ENCODE peak calls at places on chromosome 6, in ten cellular contexts. K is breast epithelium, I is SK-N-SH, V is GM12878, T is SK-N-MC, U is prostate gland, Y is Panc1, Z is sigmoid colon, P is K562, M is transverse colon. D is an unnamed sample.

GRCh38 chr6:166490671-166491500 is 95.6 kb downstream of the RAMACL start:
- DNase-seq in K (no peak), M (peak; percentile 14), P (no peak), V (no peak), T (no peak), Y (no peak), Z (peak; percentile 53), I (peak; percentile 84), U (no peak), D (no peak)

GRCh38 chr6:136517002-136517401 is 33.2 kb downstream of the MAP7 start:
- DNase-seq in Y (no peak), T (no peak), P (no peak), V (no peak), Z (no peak), I (no peak), K (no peak), M (no peak), U (no peak), D (no peak)

GRCh38 chr6:138722425-138723371 is 50.9 kb upstream of the CCDC28A start:
- DNase-seq in M (no peak), Z (no peak), I (no peak), T (peak; percentile 12), V (no peak), Y (no peak), U (no peak), P (no peak), K (no peak), D (no peak)

GRCh38 chr6:130943738-130944137 is 116.5 kb downstream of the SMLR1 start:
- DNase-seq in Y (no peak), Z (no peak), K (no peak), P (no peak), M (peak; percentile 50), V (no peak), U (no peak), I (no peak), T (no peak), D (peak; percentile 31)

GRCh38 chr6:147287869-147288271 is 83.7 kb downstream of the STXBP5 start:
- DNase-seq in T (peak; percentile 5), Y (peak; percentile 7), V (no peak), I (no peak), M (no peak), Z (no peak), K (no peak), P (no peak), U (no peak), D (no peak)

GRCh38 chr6:30219244-30219643 is 6.0 kb upstream of the TRIM26 start:
- DNase-seq in M (peak; percentile 64), U (peak; percentile 43), V (peak; percentile 23), Y (peak; percentile 48), I (peak; percentile 72), T (no peak), P (no peak), Z (no peak), K (no peak), D (peak; percentile 64)

GRCh38 chr6:111660531-111660930 is 54.9 kb upstream of the TRAF3IP2 start:
- DNase-seq in K (no peak), U (no peak), Y (no peak), V (no peak), P (no peak), M (no peak), T (no peak), I (no peak), Z (no peak), D (no peak)

GRCh38 chr6:11685411-11686093 is 93.1 kb downstream of the ADTRP start:
- DNase-seq in U (no peak), K (no peak), V (no peak), M (no peak), Y (no peak), Z (no peak), T (no peak), I (no peak), P (no peak), D (no peak)

GRCh38 chr6:24909281-24910216 is 26.2 kb downstream of the RIPOR2 start:
- DNase-seq in P (no peak), T (no peak), Y (no peak), U (no peak), V (no peak), M (no peak), Z (no peak), K (no peak), I (no peak), D (no peak)

GRCh38 chr6:32393660-32394420 is 13.1 kb downstream of the BTNL2 start:
- DNase-seq in T (no peak), K (no peak), P (no peak), Z (no peak), V (no peak), U (no peak), M (no peak), Y (no peak), I (no peak), D (no peak)

GRCh38 chr6:6407061-6407723 is 86.7 kb upstream of the F13A1 start:
- DNase-seq in P (no peak), V (peak; percentile 97), K (no peak), Z (no peak), U (no peak), M (no peak), T (peak; percentile 82), I (no peak), Y (no peak), D (no peak)

GRCh38 chr6:42042108-42042507 is 8.2 kb upstream of the TAF8 start:
- DNase-seq in M (no peak), T (no peak), I (no peak), P (no peak), V (no peak), K (no peak), U (no peak), Y (no peak), Z (no peak), D (no peak)

DNA sequence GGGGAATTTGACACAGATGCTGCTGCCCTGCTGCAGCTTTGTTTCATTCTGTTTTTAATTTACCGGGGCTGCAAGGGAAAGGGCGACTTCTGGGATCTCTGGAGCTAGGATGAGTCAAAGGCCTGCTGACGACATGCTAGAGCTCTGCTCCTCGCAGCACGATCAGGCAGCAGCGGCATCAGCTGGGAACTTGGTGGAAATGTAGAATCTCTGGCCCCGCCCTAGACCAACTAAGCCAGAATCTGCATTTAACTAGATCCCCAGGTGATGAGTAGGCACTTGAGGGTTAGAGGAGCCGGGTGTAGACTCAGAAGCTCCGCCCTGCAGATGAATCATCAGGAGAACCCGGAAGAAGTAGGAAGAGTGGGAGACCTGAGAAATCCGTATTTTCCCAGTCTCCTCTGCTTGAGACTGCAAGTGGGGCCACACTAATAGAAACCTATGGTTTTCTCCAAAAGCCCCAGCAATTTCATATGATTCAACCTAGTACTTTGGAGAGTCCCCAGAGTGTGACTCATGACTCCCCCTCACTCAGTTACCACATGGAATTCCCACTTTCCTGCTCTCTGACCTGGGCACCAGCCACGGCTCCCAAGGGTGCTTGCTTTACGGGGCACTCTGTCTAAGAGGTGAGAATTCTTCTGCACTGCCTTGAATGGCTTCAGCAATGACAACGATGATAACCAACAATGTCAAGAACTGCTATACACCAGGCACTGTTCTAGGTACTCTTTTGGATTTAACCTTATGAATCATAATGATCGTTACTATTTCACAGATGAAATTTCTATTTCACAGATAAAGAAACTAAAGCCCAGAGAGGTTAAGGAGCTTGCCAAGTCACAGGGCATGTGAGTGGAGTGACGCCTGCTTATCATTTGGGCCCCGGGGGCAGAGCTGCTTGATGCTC is 18.1 kb downstream of the TUBB2B start:
- DNase-seq in Z (no peak), P (peak; percentile 96), M (no peak), U (no peak), T (no peak), Y (peak; percentile 88), I (peak; percentile 76), K (peak; percentile 44), V (peak; percentile 60), D (peak; percentile 36)
- H3K27ac ChIP-seq in Z (peak overlapping the region; percentile 76), P (peak overlapping the region; percentile 75), M (peak overlapping the region; percentile 13), U (no peak overlapping the region), T (no peak overlapping the region), Y (peak overlapping the region; percentile 68), I (peak overlapping the region; percentile 78), K (peak overlapping the region; percentile 87), V (peak overlapping the region; percentile 71), D (no peak overlapping the region)

DNA sequence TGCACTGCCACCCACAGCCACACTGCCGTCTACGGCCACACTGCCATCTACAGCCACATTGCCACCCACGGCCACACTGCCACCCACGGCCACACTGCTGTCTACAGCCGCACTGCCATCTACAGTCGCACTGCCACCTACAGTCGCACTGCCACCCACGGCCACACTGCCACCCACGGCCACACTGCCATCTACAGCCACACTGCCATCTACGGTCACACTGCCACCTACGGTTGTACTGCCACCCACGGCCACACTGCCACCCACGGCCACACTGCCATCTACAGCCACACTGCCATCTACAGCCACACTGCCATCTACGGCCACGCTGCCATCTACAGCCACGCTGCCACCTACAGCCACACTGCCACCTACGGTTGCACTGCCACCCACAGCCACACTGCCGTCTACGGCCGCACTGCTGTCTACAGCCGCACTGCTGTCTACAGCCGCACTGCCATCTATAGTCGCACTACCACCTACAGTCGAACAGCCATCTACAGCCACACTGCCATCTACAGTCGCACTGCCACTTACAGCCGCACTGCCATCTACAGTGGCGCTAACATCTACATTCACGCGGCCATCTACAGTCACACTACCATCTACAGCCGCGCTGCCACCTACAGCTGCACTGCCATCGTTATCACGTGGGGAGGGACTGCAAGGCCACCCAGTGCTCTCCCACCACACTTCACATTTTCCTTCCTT is 154.6 kb upstream of the AFDN start:
- DNase-seq in V (no peak), M (no peak), Y (no peak), P (no peak), T (no peak), Z (peak; percentile 32), I (no peak), U (no peak), K (no peak), D (no peak)
- H3K9me3 ChIP-seq in V (no peaks in the 10 kb centered on the region), M (no peaks in the 10 kb centered on the region), Y (no peaks in the 10 kb centered on the region), P (peaks cover 8% of the 10 kb centered on the region), T (no peaks in the 10 kb centered on the region), Z (no peaks in the 10 kb centered on the region), I (no peaks in the 10 kb centered on the region), U (no peaks in the 10 kb centered on the region), K (no peaks in the 10 kb centered on the region), D (no peaks in the 10 kb centered on the region)

GRCh38 chr6:164882236-164882635 is 427.2 kb downstream of the C6orf118 start:
- DNase-seq in U (no peak), K (no peak), V (no peak), M (no peak), P (no peak), Z (no peak), I (no peak), Y (no peak), T (no peak), D (no peak)
- TF ChIP-seq POLR2AphosphoS5 in U (no peak), K (no peak), V (no peak), M (no peak), P (no peak), Z (no peak), I (no peak), Y (no peak), T (no peak), D (no peak)

DNA sequence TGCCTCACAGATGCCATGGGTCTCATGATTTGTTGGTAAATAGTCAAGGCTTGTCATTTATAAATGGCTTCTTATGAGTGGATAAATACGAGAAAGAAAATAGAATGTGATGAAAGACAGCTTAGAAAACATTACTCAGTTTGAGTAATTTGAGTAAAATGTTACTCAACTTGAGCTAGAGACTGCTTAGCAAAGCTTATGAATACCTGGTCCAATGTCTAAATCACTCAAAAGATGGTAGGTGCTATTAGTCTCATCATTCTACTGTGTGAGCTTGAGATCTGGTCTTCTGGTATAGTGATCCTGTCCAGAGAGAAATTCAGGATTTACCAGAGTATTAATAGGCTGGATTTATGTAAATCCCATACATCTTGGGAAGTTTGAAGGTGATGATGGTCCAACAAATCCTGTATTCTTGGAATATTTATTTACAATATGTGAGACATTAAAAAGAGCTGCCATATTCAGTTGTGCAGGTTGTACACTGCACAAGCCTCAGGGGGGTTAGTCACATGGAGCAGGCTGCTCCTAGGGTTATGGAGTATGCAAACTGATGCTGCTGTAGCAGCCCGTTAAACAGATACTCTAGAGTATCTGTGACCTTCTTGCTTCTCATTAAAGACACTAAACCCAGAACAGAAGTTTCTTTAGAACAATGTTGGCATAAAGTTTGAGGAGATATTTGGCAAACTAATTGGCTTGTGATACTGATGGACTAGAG is 112.9 kb downstream of the RCAN2 start:
- DNase-seq in V (no peak), Y (no peak), M (no peak), I (no peak), T (no peak), Z (no peak), K (no peak), P (no peak), U (no peak), D (no peak)
- H3K27ac ChIP-seq in V (no peak overlapping the region), Y (no peak overlapping the region), M (no peak overlapping the region), I (no peak overlapping the region), T (no peak overlapping the region), Z (no peak overlapping the region), K (no peak overlapping the region), P (no peak overlapping the region), U (no peak overlapping the region), D (no peak overlapping the region)

D was measured in stomach.